ENCODE peak calls at places on chromosomes 3 and 15, in seven cellular contexts. Y is KG1; Z is Ammon's horn; I is CD8-positive, alpha-beta memory T cell; M is cardiac fibroblast; A is left lung; D is heart right ventricle. K is an unnamed sample.

GRCh38 chr3:30085486-30085885 is 520.9 kb upstream of the TGFBR2 start:
- DNase-seq in Y (no peak), Z (no peak), I (peak; percentile 8), M (no peak), A (no peak), D (no peak), K (no peak)

GRCh38 chr15:55742927-55743614 is at the start of gene PRTG:
- DNase-seq in Y (no peak), Z (peak; percentile 38), I (no peak), M (peak; percentile 74), A (peak; percentile 72), D (peak; percentile 77), K (peak; percentile 15)

GRCh38 chr3:33717616-33717865 is 513 bp downstream of the CLASP2 start:
- DNase-seq in Y (no peak), Z (peak; percentile 39), I (no peak), M (peak; percentile 71), A (peak; percentile 80), D (peak; percentile 65), K (no peak)

GRCh38 chr15:75174102-75174501 is 27.6 kb upstream of the C15orf39 start:
- DNase-seq in Y (no peak), Z (no peak), I (no peak), M (no peak), A (no peak), D (no peak), K (no peak)

GRCh38 chr3:169286992-169287391 is 376.5 kb downstream of the MECOM start:
- DNase-seq in Y (no peak), Z (no peak), I (no peak), M (no peak), A (no peak), D (no peak), K (peak; percentile 78)

GRCh38 chr15:70589221-70589620 is 174.1 kb downstream of the UACA start:
- DNase-seq in Y (no peak), Z (no peak), I (no peak), M (peak; percentile 54), A (no peak), D (no peak), K (no peak)

GRCh38 chr15:47796339-47796738 is 79.0 kb downstream of the SEMA6D start:
- DNase-seq in Y (no peak), Z (no peak), I (no peak), M (no peak), A (no peak), D (no peak), K (no peak)

GRCh38 chr15:41581110-41581509 is 22.1 kb downstream of the TYRO3 start:
- DNase-seq in Y (no peak), Z (no peak), I (no peak), M (peak; percentile 22), A (no peak), D (no peak), K (no peak)

GRCh38 chr3:23175361-23176073 is 27.6 kb upstream of the UBE2E2 start:
- DNase-seq in Y (no peak), Z (no peak), I (no peak), M (peak; percentile 55), A (no peak), D (no peak), K (no peak)

GRCh38 chr15:68815598-68815997 is 5.1 kb downstream of the ANP32A start:
- DNase-seq in Y (no peak), Z (no peak), I (no peak), M (peak; percentile 22), A (no peak), D (no peak), K (no peak)

GRCh38 chr15:74794970-74795349 is 13.1 kb downstream of the CSK start:
- DNase-seq in Y (no peak), Z (no peak), I (peak; percentile 21), M (no peak), A (no peak), D (no peak), K (no peak)

GRCh38 chr3:50559702-50560101 is 7.8 kb downstream of the C3orf18 start:
- DNase-seq in Y (no peak), Z (no peak), I (no peak), M (no peak), A (no peak), D (no peak), K (no peak)

GRCh38 chr3:172836390-172836997 is 86.0 kb downstream of the ECT2 start:
- DNase-seq in Y (peak; percentile 43), Z (peak; percentile 67), I (no peak), M (peak; percentile 75), A (no peak), D (no peak), K (peak; percentile 41)

GRCh38 chr15:63218114-63218808 is 28.9 kb downstream of the RAB8B start:
- DNase-seq in Y (no peak), Z (no peak), I (no peak), M (peak; percentile 88), A (no peak), D (no peak), K (no peak)

GRCh38 chr15:68583936-68584703 is 5.3 kb downstream of the CORO2B start:
- DNase-seq in Y (no peak), Z (no peak), I (no peak), M (no peak), A (no peak), D (no peak), K (no peak)

GRCh38 chr15:92613841-92614240 is 41.7 kb downstream of the FAM174B start:
- DNase-seq in Y (no peak), Z (no peak), I (no peak), M (no peak), A (no peak), D (no peak), K (no peak)

GRCh38 chr3:152389316-152389934 is 120.7 kb downstream of the MBNL1 start:
- DNase-seq in Y (no peak), Z (no peak), I (no peak), M (no peak), A (no peak), D (no peak), K (no peak)

GRCh38 chr3:19399836-19400235 is 251.5 kb downstream of the KCNH8 start:
- DNase-seq in Y (no peak), Z (no peak), I (no peak), M (no peak), A (no peak), D (no peak), K (no peak)

GRCh38 chr15:95998935-95999334 is 331.6 kb upstream of the NR2F2 start:
- DNase-seq in Y (no peak), Z (no peak), I (no peak), M (no peak), A (no peak), D (no peak), K (no peak)

GRCh38 chr3:195715583-195716266 is 5.1 kb upstream of the MUC20 start:
- DNase-seq in Y (no peak), Z (no peak), I (no peak), M (peak; percentile 45), A (no peak), D (no peak), K (no peak)

GRCh38 chr3:109275702-109276293 is 40.5 kb downstream of the DPPA2 start:
- DNase-seq in Y (no peak), Z (peak; percentile 52), I (no peak), M (peak; percentile 55), A (no peak), D (peak; percentile 19), K (peak; percentile 26)

GRCh38 chr15:78368671-78369070 is 28.5 kb downstream of the CRABP1 start:
- DNase-seq in Y (no peak), Z (peak; percentile 37), I (no peak), M (no peak), A (no peak), D (no peak), K (no peak)

GRCh38 chr15:92719024-92719423 is 63.4 kb upstream of the FAM174B start:
- DNase-seq in Y (no peak), Z (no peak), I (no peak), M (peak; percentile 58), A (no peak), D (no peak), K (no peak)

GRCh38 chr15:29612096-29612495 is 210.2 kb downstream of the TJP1 start:
- DNase-seq in Y (no peak), Z (no peak), I (no peak), M (peak; percentile 96), A (no peak), D (no peak), K (no peak)

GRCh38 chr15:100947760-100948429 is 28.7 kb downstream of the LRRK1 start:
- DNase-seq in Y (no peak), Z (no peak), I (no peak), M (no peak), A (no peak), D (no peak), K (no peak)

GRCh38 chr3:52144034-52144795 is 10.0 kb downstream of the POC1A start:
- DNase-seq in Y (peak; percentile 44), Z (peak; percentile 89), I (peak; percentile 79), M (peak; percentile 80), A (peak; percentile 83), D (peak; percentile 79), K (peak; percentile 41)

GRCh38 chr15:52790941-52791751 is 1.0 kb upstream of the ONECUT1 start:
- DNase-seq in Y (no peak), Z (peak; percentile 24), I (no peak), M (no peak), A (no peak), D (no peak), K (no peak)

GRCh38 chr3:159721324-159721723 is 267.3 kb upstream of the IL12A start:
- DNase-seq in Y (no peak), Z (no peak), I (no peak), M (no peak), A (no peak), D (no peak), K (no peak)

GRCh38 chr3:142993958-142994442 is 7.4 kb upstream of the U2SURP start:
- DNase-seq in Y (peak; percentile 28), Z (peak; percentile 82), I (peak; percentile 45), M (peak; percentile 86), A (peak; percentile 51), D (peak; percentile 38), K (no peak)

GRCh38 chr3:191300422-191300821 is 28.8 kb upstream of the CCDC50 start:
- DNase-seq in Y (no peak), Z (no peak), I (no peak), M (no peak), A (no peak), D (no peak), K (no peak)

GRCh38 chr15:31399544-31400171 is 73.0 kb downstream of the KLF13 start:
- DNase-seq in Y (no peak), Z (no peak), I (no peak), M (peak; percentile 70), A (no peak), D (peak; percentile 17), K (no peak)

GRCh38 chr15:78167227-78167888 is 18.2 kb downstream of the IDH3A start:
- DNase-seq in Y (no peak), Z (no peak), I (no peak), M (no peak), A (no peak), D (no peak), K (no peak)

K was measured in NCI-H510A treated with DMSO at 0.1 percent for 48 hours.